ENCODE peak calls at places on chromosomes 12 and 14, in seven cellular contexts. Z is psoas muscle, O is WTC11, N is HFF-Myc, E is NCI-H2081, S is myocyte, B is AG10803. L is an unnamed sample.

GRCh38 chr14:95442633-95443021 is 73.8 kb downstream of the SYNE3 start:
- DNase-seq in Z (peak), O (peak), N (peak), E (peak), S (peak), B (peak), L (peak)

GRCh38 chr12:57127710-57128518 is at the start of gene LRP1:
- DNase-seq in Z (peak), O (peak), N (no peak), E (peak), S (peak), B (peak), L (peak)

GRCh38 chr14:72594099-72594901 is 299.6 kb downstream of the DPF3 start:
- DNase-seq in Z (no peak), O (no peak), N (no peak), E (no peak), S (no peak), B (no peak), L (no peak)

GRCh38 chr12:66273147-66273546 is 29.1 kb upstream of the HELB start:
- DNase-seq in Z (no peak), O (no peak), N (no peak), E (no peak), S (no peak), B (no peak), L (no peak)

GRCh38 chr12:97386133-97386581 is 76.4 kb upstream of the RMST start:
- DNase-seq in Z (no peak), O (no peak), N (no peak), E (no peak), S (no peak), B (no peak), L (no peak)

GRCh38 chr14:33767721-33768457 is 183.0 kb downstream of the EGLN3 start:
- DNase-seq in Z (no peak), O (no peak), N (no peak), E (no peak), S (no peak), B (peak), L (no peak)

GRCh38 chr12:123843912-123844748 is 82.0 kb downstream of the DNAH10 start:
- DNase-seq in Z (no peak), O (no peak), N (no peak), E (no peak), S (no peak), B (no peak), L (no peak)

GRCh38 chr14:90179809-90180779 is 76.3 kb upstream of the PSMC1 start:
- DNase-seq in Z (no peak), O (no peak), N (no peak), E (no peak), S (no peak), B (no peak), L (no peak)

GRCh38 chr14:100612879-100613455 is 25.8 kb upstream of the BEGAIN start:
- DNase-seq in Z (no peak), O (no peak), N (peak), E (no peak), S (no peak), B (no peak), L (no peak)

GRCh38 chr12:13981296-13981962 is at the start of gene GRIN2B:
- DNase-seq in Z (no peak), O (peak), N (no peak), E (peak), S (no peak), B (no peak), L (no peak)

GRCh38 chr12:14577344-14577743 is 9.7 kb upstream of the PLBD1 start:
- DNase-seq in Z (no peak), O (no peak), N (no peak), E (no peak), S (peak), B (peak), L (no peak)

GRCh38 chr14:106200539-106201310 is 674.3 kb downstream of the TMEM121 start:
- DNase-seq in Z (no peak), O (no peak), N (no peak), E (no peak), S (no peak), B (no peak), L (no peak)

GRCh38 chr14:38290601-38291190 is 34.8 kb upstream of the CLEC14A start:
- DNase-seq in Z (no peak), O (no peak), N (peak), E (no peak), S (peak), B (peak), L (no peak)

GRCh38 chr14:74945261-74945851 is 10.0 kb downstream of the PGF start:
- DNase-seq in Z (peak), O (peak), N (no peak), E (peak), S (peak), B (no peak), L (no peak)

GRCh38 chr12:57518920-57519757 is 1.2 kb downstream of the DDIT3 start:
- DNase-seq in Z (peak), O (peak), N (no peak), E (no peak), S (peak), B (peak), L (peak)

GRCh38 chr12:67535176-67535575 is 113.4 kb upstream of the DYRK2 start:
- DNase-seq in Z (no peak), O (no peak), N (no peak), E (no peak), S (no peak), B (no peak), L (no peak)

GRCh38 chr12:75447695-75448393 is 32.7 kb upstream of the GLIPR1 start:
- DNase-seq in Z (no peak), O (no peak), N (no peak), E (no peak), S (no peak), B (no peak), L (no peak)

GRCh38 chr12:25458047-25458552 is 95.0 kb downstream of the LMNTD1 start:
- DNase-seq in Z (no peak), O (no peak), N (peak), E (peak), S (peak), B (peak), L (no peak)

L was measured in NCI-H1436 treated with DMSO at 0.1 percent for 48 hours.